ENCODE peak calls at places on chromosomes 16 and 17, in four cellular contexts. Q is adrenal gland; E is stimulated activated CD4-positive, alpha-beta T cell treated with anti-CD3 and anti-CD28 coated beads, TNF-alpha, amount 100 ng/mL, for 24 hours; G is RWPE1. A is an unnamed sample.

GRCh38 chr16:1287982-1288670 is 21.3 kb upstream of the UBE2I start:
- DNase-seq in G (no peak), E (no peak), Q (no peak), A (peak)

GRCh38 chr17:2438823-2439222 is 38.0 kb upstream of the MNT start:
- DNase-seq in G (no peak), Q (no peak), E (no peak), A (no peak)

GRCh38 chr16:23771027-23771426 is 16.2 kb downstream of the CHP2 start:
- DNase-seq in Q (no peak), G (peak), E (no peak), A (no peak)

GRCh38 chr17:50835563-50836231 is at the start of gene WFIKKN2:
- DNase-seq in E (no peak), Q (no peak), G (no peak), A (no peak)

GRCh38 chr16:5361322-5361721 is 263.7 kb upstream of the EEF2KMT start:
- DNase-seq in Q (no peak), E (no peak), G (no peak), A (no peak)

GRCh38 chr16:58661199-58661830 is 23.3 kb downstream of the SLC38A7 start:
- DNase-seq in E (no peak), Q (peak), G (peak), A (no peak)

GRCh38 chr17:70184207-70184606 is 14.9 kb downstream of the KCNJ2 start:
- DNase-seq in Q (no peak), G (no peak), E (no peak), A (no peak)

GRCh38 chr17:82128287-82128686 is 30.3 kb upstream of the FASN start:
- DNase-seq in E (no peak), G (no peak), Q (no peak), A (no peak)

GRCh38 chr17:15920758-15921239 is 24.1 kb upstream of the ADORA2B start:
- DNase-seq in G (peak), Q (no peak), E (no peak), A (no peak)

GRCh38 chr16:66858740-66859396 is 14.7 kb downstream of the CA7 start:
- DNase-seq in E (no peak), G (no peak), Q (peak), A (no peak)

A was measured in left lobe of liver.